ENCODE peak calls at places on chromosomes 2 and 18, in four cellular contexts. One of them, this sample, is unnamed. For H3K4me1, the result is how much of the 10 kb centered on the place peaks cover.

GRCh38 chr2:145411493-145411892 is 891.6 kb upstream of the ZEB2 start:
- ATAC-seq in upper lobe of left lung: no peak
- ATAC-seq in K562: peak
- ATAC-seq in Panc1: no peak
- ATAC-seq in this sample: no peak

GRCh38 chr18:48800877-48801727 is 149.7 kb downstream of the SMAD7 start:
- ATAC-seq in upper lobe of left lung: no peak
- ATAC-seq in K562: no peak
- ATAC-seq in Panc1: no peak
- ATAC-seq in this sample: no peak

GRCh38 chr2:189137519-189137918 is 42.0 kb downstream of the COL5A2 start:
- ATAC-seq in upper lobe of left lung: no peak
- ATAC-seq in K562: no peak
- ATAC-seq in Panc1: no peak
- ATAC-seq in this sample: no peak

GRCh38 chr2:32758232-32758631 is 130.4 kb downstream of the TTC27 start:
- ATAC-seq in upper lobe of left lung: peak
- ATAC-seq in K562: no peak
- ATAC-seq in Panc1: no peak
- ATAC-seq in this sample: no peak

GRCh38 chr2:215410932-215411285 is 25.0 kb downstream of the FN1 start:
- ATAC-seq in upper lobe of left lung: peak
- ATAC-seq in K562: no peak
- ATAC-seq in Panc1: no peak
- ATAC-seq in this sample: peak

GRCh38 chr2:26569216-26570082 is 71.7 kb downstream of the CIB4 start:
- ATAC-seq in upper lobe of left lung: no peak
- ATAC-seq in K562: no peak
- ATAC-seq in Panc1: no peak
- ATAC-seq in this sample: no peak

GRCh38 chr18:12477606-12478005 is 69.9 kb downstream of the PRELID3A start:
- ATAC-seq in upper lobe of left lung: no peak
- ATAC-seq in K562: no peak
- ATAC-seq in Panc1: no peak
- ATAC-seq in this sample: no peak

GRCh38 chr2:224638338-224638823 is 53.2 kb upstream of the CUL3 start:
- ATAC-seq in upper lobe of left lung: peak
- ATAC-seq in K562: peak
- ATAC-seq in Panc1: no peak
- ATAC-seq in this sample: no peak

GRCh38 chr18:2529154-2529553 is 42.2 kb downstream of the METTL4 start:
- ATAC-seq in upper lobe of left lung: no peak
- ATAC-seq in K562: no peak
- ATAC-seq in Panc1: no peak
- ATAC-seq in this sample: no peak

GRCh38 chr2:165558832-165559231 is 89.3 kb downstream of the CSRNP3 start:
- ATAC-seq in upper lobe of left lung: no peak
- ATAC-seq in K562: no peak
- ATAC-seq in Panc1: no peak
- ATAC-seq in this sample: no peak

GRCh38 chr2:158725496-158725895 is 69.6 kb upstream of the DAPL1 start:
- ATAC-seq in upper lobe of left lung: no peak
- ATAC-seq in K562: no peak
- ATAC-seq in Panc1: no peak
- ATAC-seq in this sample: no peak

GRCh38 chr2:62568074-62568473 is 62.1 kb upstream of the TMEM17 start:
- ATAC-seq in upper lobe of left lung: no peak
- ATAC-seq in K562: no peak
- ATAC-seq in Panc1: no peak
- ATAC-seq in this sample: no peak

GRCh38 chr2:88967844-88968243 is 276.4 kb downstream of the RPIA start:
- ATAC-seq in upper lobe of left lung: no peak
- ATAC-seq in K562: peak
- ATAC-seq in Panc1: peak
- ATAC-seq in this sample: no peak

GRCh38 chr18:7514796-7515440 is 52.2 kb upstream of the PTPRM start:
- ATAC-seq in upper lobe of left lung: no peak
- ATAC-seq in K562: no peak
- ATAC-seq in Panc1: no peak
- ATAC-seq in this sample: no peak

GRCh38 chr2:26536371-26537068 is 58.6 kb upstream of the OTOF start:
- ATAC-seq in upper lobe of left lung: no peak
- ATAC-seq in K562: no peak
- ATAC-seq in Panc1: no peak
- ATAC-seq in this sample: no peak

GRCh38 chr2:209768557-209768956 is 3.1 kb upstream of the UNC80 start:
- ATAC-seq in upper lobe of left lung: no peak
- ATAC-seq in K562: no peak
- ATAC-seq in Panc1: no peak
- ATAC-seq in this sample: no peak

GRCh38 chr18:27750014-27750413 is 426.9 kb downstream of the CDH2 start:
- ATAC-seq in upper lobe of left lung: peak
- ATAC-seq in K562: no peak
- ATAC-seq in Panc1: no peak
- ATAC-seq in this sample: no peak

GRCh38 chr2:156445311-156446218 is 9.4 kb downstream of the GPD2 start:
- ATAC-seq in upper lobe of left lung: peak
- ATAC-seq in K562: peak
- ATAC-seq in Panc1: no peak
- ATAC-seq in this sample: no peak

GRCh38 chr2:105796791-105797190 is 52.1 kb downstream of the NCK2 start:
- ATAC-seq in upper lobe of left lung: no peak
- ATAC-seq in K562: peak
- ATAC-seq in Panc1: no peak
- ATAC-seq in this sample: no peak

GRCh38 chr18:22115573-22115972 is 53.8 kb upstream of the GATA6 start:
- ATAC-seq in upper lobe of left lung: no peak
- ATAC-seq in K562: peak
- ATAC-seq in Panc1: no peak
- ATAC-seq in this sample: no peak

GRCh38 chr2:182240862-182241371 is 185.9 kb downstream of the PDE1A start:
- ATAC-seq in upper lobe of left lung: peak
- ATAC-seq in K562: peak
- ATAC-seq in Panc1: no peak
- ATAC-seq in this sample: peak

GRCh38 chr2:17106418-17106817 is 411.8 kb downstream of the RAD51AP2 start:
- ATAC-seq in upper lobe of left lung: no peak
- ATAC-seq in K562: no peak
- ATAC-seq in Panc1: no peak
- ATAC-seq in this sample: no peak

GRCh38 chr2:231294116-231294515 is 95.7 kb downstream of the ARMC9 start:
- ATAC-seq in upper lobe of left lung: no peak
- ATAC-seq in K562: no peak
- ATAC-seq in Panc1: no peak
- ATAC-seq in this sample: no peak

GRCh38 chr18:10304853-10305252 is 149.6 kb upstream of the APCDD1 start:
- ATAC-seq in upper lobe of left lung: peak
- ATAC-seq in K562: no peak
- ATAC-seq in Panc1: no peak
- ATAC-seq in this sample: peak

GRCh38 chr2:16271231-16271896 is 331.0 kb downstream of the MYCN start:
- ATAC-seq in upper lobe of left lung: no peak
- ATAC-seq in K562: no peak
- ATAC-seq in Panc1: no peak
- ATAC-seq in this sample: no peak

GRCh38 chr2:175597286-175597685 is 404.8 kb downstream of the LNPK start:
- ATAC-seq in upper lobe of left lung: no peak
- ATAC-seq in K562: no peak
- ATAC-seq in Panc1: no peak
- ATAC-seq in this sample: no peak

GRCh38 chr18:39795350-39795749 is 2159.7 kb upstream of the PIK3C3 start:
- ATAC-seq in upper lobe of left lung: no peak
- ATAC-seq in K562: no peak
- ATAC-seq in Panc1: no peak
- ATAC-seq in this sample: no peak

GRCh38 chr18:75455249-75456183 is 28.0 kb upstream of the SMIM21 start:
- ATAC-seq in upper lobe of left lung: peak
- ATAC-seq in K562: no peak
- ATAC-seq in Panc1: peak
- ATAC-seq in this sample: peak

GRCh38 chr2:23596316-23596885 is 211.4 kb downstream of the KLHL29 start:
- ATAC-seq in upper lobe of left lung: no peak
- ATAC-seq in K562: no peak
- ATAC-seq in Panc1: no peak
- ATAC-seq in this sample: peak

GRCh38 chr2:108916397-108917077 is 72.5 kb downstream of the EDAR start:
- ATAC-seq in upper lobe of left lung: no peak
- ATAC-seq in K562: no peak
- ATAC-seq in Panc1: no peak
- ATAC-seq in this sample: no peak

GRCh38 chr2:134231965-134232340 is 21.9 kb upstream of the MGAT5 start:
- ATAC-seq in upper lobe of left lung: no peak
- ATAC-seq in K562: no peak
- ATAC-seq in Panc1: no peak
- ATAC-seq in this sample: no peak

GRCh38 chr2:47086571-47086970 is 68.5 kb downstream of the STPG4 start:
- ATAC-seq in upper lobe of left lung: peak
- ATAC-seq in K562: peak
- ATAC-seq in Panc1: no peak
- ATAC-seq in this sample: no peak

GRCh38 chr2:57453929-57454328 is 592.7 kb upstream of the VRK2 start:
- ATAC-seq in upper lobe of left lung: no peak
- ATAC-seq in K562: no peak
- ATAC-seq in Panc1: no peak
- ATAC-seq in this sample: no peak

GRCh38 chr2:6982934-6983589 is 65.8 kb downstream of the RNF144A start:
- ATAC-seq in upper lobe of left lung: no peak
- ATAC-seq in K562: no peak
- ATAC-seq in Panc1: no peak
- ATAC-seq in this sample: no peak

GRCh38 chr18:21444465-21445023 is 156.0 kb downstream of the ESCO1 start:
- ATAC-seq in upper lobe of left lung: peak
- ATAC-seq in K562: peak
- ATAC-seq in Panc1: peak
- ATAC-seq in this sample: no peak

DNA sequence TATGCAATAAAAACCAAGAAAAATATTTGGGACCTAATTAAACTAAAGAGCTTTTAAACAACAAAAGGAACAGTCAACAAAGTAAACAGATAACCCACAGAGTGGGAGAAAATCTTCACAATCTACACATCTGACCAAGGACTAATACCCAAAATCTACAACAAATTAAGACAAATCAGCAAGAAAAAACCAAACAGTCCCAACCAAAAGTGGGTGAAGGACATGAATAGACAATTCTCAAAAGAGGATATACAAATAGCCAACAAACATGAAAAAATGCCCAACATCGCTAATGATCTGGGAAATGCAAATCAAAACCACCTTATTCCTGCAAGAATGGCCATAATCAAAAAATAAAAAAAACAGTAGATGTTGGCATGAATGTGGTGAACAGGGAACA is 250.1 kb downstream of the C1D start:
- ATAC-seq in upper lobe of left lung: no peak
- ATAC-seq in K562: no peak
- ATAC-seq in Panc1: no peak
- ATAC-seq in this sample: no peak
- H3K4me3 ChIP-seq in upper lobe of left lung: no peak
- H3K4me3 ChIP-seq in K562: no peak
- H3K4me3 ChIP-seq in Panc1: no peak
- H3K4me3 ChIP-seq in this sample: no peak

DNA sequence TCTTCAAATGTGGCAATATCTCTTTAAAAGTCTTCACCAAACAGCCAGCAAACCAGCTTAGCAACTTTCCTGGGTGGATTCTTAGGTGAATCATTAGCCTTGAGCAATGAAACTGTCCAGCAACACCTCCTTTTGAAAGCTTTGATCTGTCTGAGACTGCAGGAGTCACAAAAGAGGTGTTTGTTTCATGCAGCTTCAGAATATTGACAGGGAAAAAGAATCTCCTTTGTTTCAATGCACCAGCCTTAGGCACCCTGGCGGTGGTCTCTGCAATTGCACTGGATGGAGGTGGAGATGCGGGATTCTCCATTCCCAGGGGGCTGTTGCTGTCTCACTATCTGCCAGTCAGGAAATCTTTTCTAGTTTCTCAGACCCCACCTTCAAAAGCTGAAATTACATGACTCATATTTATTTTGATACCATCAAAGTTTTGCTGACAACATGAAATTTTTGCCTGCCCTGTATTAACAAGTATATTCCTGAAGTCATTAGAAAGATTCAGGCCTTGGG is 76.0 kb upstream of the DSG1 start:
- ATAC-seq in upper lobe of left lung: no peak
- ATAC-seq in K562: peak
- ATAC-seq in Panc1: peak
- ATAC-seq in this sample: no peak
- H3K4me1 ChIP-seq in upper lobe of left lung: under half
- H3K4me1 ChIP-seq in K562: under half
- H3K4me1 ChIP-seq in Panc1: under half
- H3K4me1 ChIP-seq in this sample: under half

DNA sequence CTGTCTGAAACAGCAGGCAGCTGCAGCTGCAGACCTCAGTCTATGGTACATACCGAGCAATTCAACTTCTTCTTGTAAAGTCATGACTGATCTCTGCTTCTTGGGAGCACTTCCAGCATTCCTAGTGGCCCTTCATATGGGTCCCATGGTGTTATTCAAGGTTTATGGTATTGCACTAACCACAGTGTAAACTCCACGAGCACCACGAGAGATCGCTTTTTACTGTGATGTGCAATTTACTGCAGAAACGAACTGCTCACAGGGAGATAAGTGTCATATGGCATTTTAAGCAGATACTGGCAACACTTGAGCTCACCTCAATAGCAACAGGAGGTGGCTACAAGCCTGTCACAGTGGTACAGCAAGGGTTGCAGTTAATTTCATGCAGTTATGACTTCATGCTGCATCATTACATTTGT is 38.6 kb upstream of the SH3BP4 start:
- ATAC-seq in upper lobe of left lung: no peak
- ATAC-seq in K562: no peak
- ATAC-seq in Panc1: peak
- ATAC-seq in this sample: no peak
- TF ChIP-seq POLR2AphosphoS5 in upper lobe of left lung: no peak
- TF ChIP-seq POLR2AphosphoS5 in K562: no peak
- TF ChIP-seq POLR2AphosphoS5 in Panc1: no peak
- TF ChIP-seq POLR2AphosphoS5 in this sample: no peak

GRCh38 chr2:101185656-101186055 is 34.5 kb upstream of the TBC1D8 start:
- ATAC-seq in upper lobe of left lung: no peak
- ATAC-seq in K562: no peak
- ATAC-seq in Panc1: no peak
- ATAC-seq in this sample: no peak
- H3K4me3 ChIP-seq in upper lobe of left lung: no peak
- H3K4me3 ChIP-seq in K562: no peak
- H3K4me3 ChIP-seq in Panc1: no peak
- H3K4me3 ChIP-seq in this sample: no peak

DNA sequence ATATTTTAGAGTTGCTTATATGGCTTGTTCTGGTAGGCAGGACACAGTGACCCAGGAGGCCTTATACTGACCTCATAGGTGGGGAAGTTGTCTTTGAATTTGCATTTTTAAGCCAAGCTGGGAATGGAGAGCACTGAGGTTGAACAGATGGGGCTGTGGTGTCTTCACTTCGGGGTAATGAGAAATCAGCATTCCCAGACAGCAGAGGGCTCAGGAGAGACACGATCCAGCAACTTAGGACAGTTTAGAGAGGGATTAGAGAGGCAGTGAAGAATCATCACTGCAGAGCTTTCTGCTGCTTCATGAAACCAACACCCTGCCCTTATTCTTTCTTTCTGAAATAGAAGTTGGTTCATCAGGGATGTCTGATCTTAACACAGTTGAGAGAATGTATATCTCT is 202.4 kb downstream of the TDRD15 start:
- ATAC-seq in upper lobe of left lung: no peak
- ATAC-seq in K562: no peak
- ATAC-seq in Panc1: no peak
- ATAC-seq in this sample: no peak
- H3K4me1 ChIP-seq in upper lobe of left lung: under half
- H3K4me1 ChIP-seq in K562: under half
- H3K4me1 ChIP-seq in Panc1: under half
- H3K4me1 ChIP-seq in this sample: under half

GRCh38 chr18:72738136-72738535 is 129.7 kb downstream of the NETO1 start:
- ATAC-seq in upper lobe of left lung: no peak
- ATAC-seq in K562: no peak
- ATAC-seq in Panc1: no peak
- ATAC-seq in this sample: no peak
- TF ChIP-seq POLR2AphosphoS5 in upper lobe of left lung: no peak
- TF ChIP-seq POLR2AphosphoS5 in K562: no peak
- TF ChIP-seq POLR2AphosphoS5 in Panc1: no peak
- TF ChIP-seq POLR2AphosphoS5 in this sample: no peak

This sample was measured in gastroesophageal sphincter.